ENCODE peak calls at places on chromosome 22, in seven cellular contexts. O is NCI-H2029; V is mucosa of descending colon; Y is HuH-7.5; A is HT1080; R is CD8-positive, alpha-beta memory T cell; Q is GOT3. Z is an unnamed sample.

GRCh38 chr22:46675479-46675878 is 55.3 kb downstream of the GRAMD4 start:
- DNase-seq in R (no peak), Q (no peak), A (no peak), O (no peak), V (no peak), Y (no peak), Z (no peak)

GRCh38 chr22:26502688-26503561 is 9.3 kb downstream of the TFIP11 start:
- DNase-seq in Q (no peak), A (peak), Y (no peak), V (peak), R (peak), O (peak), Z (no peak)

GRCh38 chr22:29700949-29701927 is 18.6 kb upstream of the CABP7 start:
- DNase-seq in O (peak), V (peak), R (no peak), Q (no peak), Y (no peak), A (peak), Z (no peak)

GRCh38 chr22:49765091-49765771 is 62.4 kb downstream of the BRD1 start:
- DNase-seq in A (no peak), O (no peak), V (no peak), Y (no peak), Q (no peak), R (no peak), Z (peak)

GRCh38 chr22:20237480-20238440 is 30.4 kb downstream of the RTN4R start:
- DNase-seq in Y (no peak), V (no peak), Q (no peak), R (peak), O (no peak), A (no peak), Z (no peak)

GRCh38 chr22:45881524-45881875 is 95.5 kb downstream of the WNT7B start:
- DNase-seq in O (no peak), V (no peak), A (no peak), R (no peak), Y (no peak), Q (no peak), Z (no peak)

GRCh38 chr22:28911777-28912669 is 28.7 kb downstream of the ZNRF3 start:
- DNase-seq in Y (peak), R (no peak), Q (no peak), O (no peak), V (peak), A (no peak), Z (no peak)

GRCh38 chr22:48609279-48609865 is 1218.3 kb downstream of the BRD1 start:
- DNase-seq in R (no peak), Q (no peak), Y (no peak), A (no peak), V (no peak), O (no peak), Z (no peak)

GRCh38 chr22:47194476-47195155 is 432.2 kb downstream of the TBC1D22A start:
- DNase-seq in Y (no peak), A (peak), Q (no peak), O (no peak), V (no peak), R (no peak), Z (peak)

GRCh38 chr22:33605201-33605600 is 315.1 kb downstream of the LARGE1 start:
- DNase-seq in A (no peak), O (no peak), Q (no peak), Y (no peak), V (no peak), R (no peak), Z (no peak)

GRCh38 chr22:37121887-37122591 is 12.5 kb upstream of the TMPRSS6 start:
- DNase-seq in V (peak), Q (no peak), A (peak), O (peak), Y (no peak), R (peak), Z (peak)

GRCh38 chr22:36768616-36769015 is 7.3 kb downstream of the IFT27 start:
- DNase-seq in V (no peak), O (no peak), A (no peak), Y (no peak), Q (no peak), R (no peak), Z (no peak)

GRCh38 chr22:36197601-36198146 is 3.9 kb downstream of the APOL4 start:
- DNase-seq in A (peak), V (no peak), R (no peak), O (peak), Q (no peak), Y (no peak), Z (no peak)

GRCh38 chr22:42642801-42643631 is 2.6 kb upstream of the ATP5MGL start:
- DNase-seq in V (no peak), A (no peak), Y (no peak), Q (no peak), O (no peak), R (no peak), Z (no peak)

GRCh38 chr22:46983046-46983445 is 220.6 kb downstream of the TBC1D22A start:
- DNase-seq in Y (no peak), A (no peak), Q (no peak), O (no peak), V (no peak), R (no peak), Z (no peak)

GRCh38 chr22:49013707-49014106 is 814.0 kb downstream of the BRD1 start:
- DNase-seq in V (no peak), R (no peak), Q (no peak), Y (no peak), A (no peak), O (no peak), Z (peak)

GRCh38 chr22:19886605-19887250 is 32.1 kb upstream of the GNB1L start:
- DNase-seq in A (peak), O (peak), R (no peak), Y (no peak), Q (no peak), V (no peak), Z (no peak)

GRCh38 chr22:49793871-49794270 is 33.8 kb downstream of the BRD1 start:
- DNase-seq in V (no peak), R (no peak), O (no peak), Q (no peak), A (no peak), Y (no peak), Z (no peak)

GRCh38 chr22:30763815-30764686 is 69.4 kb downstream of the OSBP2 start:
- DNase-seq in Q (no peak), Y (peak), R (peak), O (peak), A (peak), V (peak), Z (no peak)

GRCh38 chr22:19014886-19015285 is 78.8 kb upstream of the PRODH start:
- DNase-seq in V (no peak), O (no peak), Y (no peak), Q (no peak), R (no peak), A (no peak), Z (no peak)

GRCh38 chr22:18947905-18948304 is 11.8 kb upstream of the PRODH start:
- DNase-seq in Q (no peak), O (no peak), R (no peak), V (no peak), A (no peak), Y (no peak), Z (peak)